ENCODE peak calls at places on chromosome 12, in six cellular contexts. F is AG10803, T is A549, X is ovary, D is IMR-90, C is kidney epithelial cell. R is an unnamed sample.

GRCh38 chr12:65464930-65465329 is 186.4 kb downstream of the MSRB3 start:
- DNase-seq in F (peak), T (no peak), X (no peak), D (peak), C (peak), R (no peak)

GRCh38 chr12:42450248-42450647 is 124.3 kb downstream of the PPHLN1 start:
- DNase-seq in F (peak), T (no peak), X (no peak), D (peak), C (no peak), R (no peak)

GRCh38 chr12:85363382-85364190 is 83.6 kb downstream of the ALX1 start:
- DNase-seq in F (no peak), T (no peak), X (no peak), D (no peak), C (no peak), R (no peak)

GRCh38 chr12:92703777-92704176 is 988 bp downstream of the PLEKHG7 start:
- DNase-seq in F (no peak), T (no peak), X (no peak), D (no peak), C (no peak), R (no peak)

GRCh38 chr12:121189061-121189886 is 20.7 kb upstream of the P2RX4 start:
- DNase-seq in F (no peak), T (no peak), X (peak), D (no peak), C (no peak), R (no peak)

GRCh38 chr12:111155521-111155920 is 213.4 kb downstream of the PHETA1 start:
- DNase-seq in F (no peak), T (no peak), X (no peak), D (no peak), C (no peak), R (no peak)

GRCh38 chr12:109760031-109760929 is 46.7 kb downstream of the FAM222A start:
- DNase-seq in F (no peak), T (no peak), X (peak), D (no peak), C (no peak), R (no peak)

GRCh38 chr12:2382391-2383155 is 329.8 kb downstream of the CACNA1C start:
- DNase-seq in F (peak), T (no peak), X (no peak), D (peak), C (no peak), R (no peak)

GRCh38 chr12:45660330-45660729 is 69.2 kb upstream of the ARID2 start:
- DNase-seq in F (peak), T (no peak), X (no peak), D (peak), C (peak), R (no peak)

GRCh38 chr12:124617615-124618014 is 50.2 kb upstream of the NCOR2 start:
- DNase-seq in F (no peak), T (no peak), X (no peak), D (no peak), C (no peak), R (no peak)

GRCh38 chr12:27523305-27523641 is 733 bp upstream of the PPFIBP1 start:
- DNase-seq in F (no peak), T (no peak), X (no peak), D (no peak), C (no peak), R (peak)

GRCh38 chr12:4322789-4323188 is 1.8 kb downstream of the TIGAR start:
- DNase-seq in F (no peak), T (no peak), X (no peak), D (no peak), C (no peak), R (peak)

GRCh38 chr12:14310866-14311265 is 54.6 kb upstream of the ATF7IP start:
- DNase-seq in F (no peak), T (no peak), X (no peak), D (no peak), C (no peak), R (no peak)

GRCh38 chr12:14308516-14308915 is 57.0 kb upstream of the ATF7IP start:
- DNase-seq in F (no peak), T (no peak), X (no peak), D (no peak), C (no peak), R (no peak)

DNA sequence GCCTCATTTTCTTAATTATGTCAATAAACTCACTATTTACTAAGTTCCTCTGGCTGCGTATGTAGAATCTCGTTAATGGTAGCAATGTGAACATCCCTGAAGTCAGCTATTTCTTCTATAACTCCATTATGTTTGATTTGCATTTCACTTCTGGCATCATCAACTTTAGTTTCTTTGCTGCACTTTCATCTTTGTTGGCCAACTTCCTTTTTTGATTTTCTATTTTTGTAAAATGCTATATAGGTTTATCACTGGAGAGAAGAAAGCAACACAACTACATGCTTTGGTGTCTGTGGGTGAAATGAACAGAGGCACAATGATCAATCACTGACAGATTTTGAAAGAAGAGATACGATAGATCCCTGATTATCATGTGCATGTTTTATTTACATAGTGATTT is 58.5 kb upstream of the ATF7IP start:
- DNase-seq in F (no peak), T (no peak), X (no peak), D (no peak), C (no peak), R (no peak)
- TF ChIP-seq CTCF in F (no peak), T (no peak), X (no peak), D (no peak), C (no peak), R (no peak)

GRCh38 chr12:28951941-28952340 is 197.1 kb upstream of the FAR2 start:
- DNase-seq in F (no peak), T (no peak), X (no peak), D (no peak), C (no peak), R (no peak)

GRCh38 chr12:28946361-28946760 is 202.7 kb upstream of the FAR2 start:
- DNase-seq in F (no peak), T (no peak), X (no peak), D (no peak), C (no peak), R (no peak)

GRCh38 chr12:28955491-28955890 is 193.6 kb upstream of the FAR2 start:
- DNase-seq in F (peak), T (no peak), X (no peak), D (peak), C (no peak), R (no peak)

GRCh38 chr12:28954333-28954732 is 194.7 kb upstream of the FAR2 start:
- DNase-seq in F (no peak), T (no peak), X (no peak), D (peak), C (no peak), R (no peak)

DNA sequence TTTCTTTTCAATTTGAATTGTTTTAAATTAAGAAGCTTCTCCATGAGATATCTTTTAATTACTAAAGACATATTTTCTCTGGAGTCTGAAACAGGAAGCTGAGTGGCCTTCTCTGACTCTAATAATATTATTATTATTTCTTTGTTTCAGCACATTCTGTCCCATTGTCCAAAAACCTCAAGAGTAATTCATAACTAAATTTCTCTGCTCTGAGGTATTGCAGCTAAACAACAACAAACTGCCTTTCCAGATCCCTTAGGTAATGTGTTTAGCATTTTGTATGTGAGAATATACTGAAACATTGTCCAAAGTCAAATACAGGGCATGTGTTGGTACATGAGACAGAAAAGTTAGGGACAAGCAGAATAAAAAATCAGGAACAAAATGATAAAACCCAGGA is 199.0 kb upstream of the FAR2 start:
- DNase-seq in F (no peak), T (no peak), X (no peak), D (no peak), C (no peak), R (no peak)
- TF ChIP-seq CTCF in F (no peak), T (no peak), X (no peak), D (no peak), C (no peak), R (no peak)

GRCh38 chr12:49296836-49297694 is 2.1 kb downstream of the PRPH start:
- DNase-seq in F (no peak), T (peak), X (no peak), D (no peak), C (no peak), R (peak)
- TF ChIP-seq CTCF in F (no peak), T (no peak), X (no peak), D (no peak), C (peak), R (no peak)

GRCh38 chr12:123064356-123064755 is 83.9 kb downstream of the ARL6IP4 start:
- DNase-seq in F (no peak), T (no peak), X (peak), D (no peak), C (no peak), R (no peak)

GRCh38 chr12:123065666-123066457 is 85.0 kb downstream of the PITPNM2 start:
- DNase-seq in F (no peak), T (no peak), X (no peak), D (no peak), C (no peak), R (no peak)

GRCh38 chr12:123062682-123063426 is 82.4 kb downstream of the ARL6IP4 start:
- DNase-seq in F (peak), T (peak), X (no peak), D (peak), C (no peak), R (no peak)

GRCh38 chr12:123063535-123063934 is 83.1 kb downstream of the ARL6IP4 start:
- DNase-seq in F (no peak), T (peak), X (no peak), D (peak), C (no peak), R (no peak)

GRCh38 chr12:123064885-123065619 is 84.6 kb downstream of the ARL6IP4 start:
- DNase-seq in F (no peak), T (no peak), X (no peak), D (no peak), C (no peak), R (no peak)
- TF ChIP-seq CTCF in F (no peak), T (no peak), X (no peak), D (no peak), C (no peak), R (no peak)

GRCh38 chr12:7646178-7646475 is 19.6 kb downstream of the APOBEC1 start:
- DNase-seq in F (no peak), T (no peak), X (no peak), D (no peak), C (no peak), R (no peak)

GRCh38 chr12:7642287-7642686 is 23.4 kb downstream of the APOBEC1 start:
- DNase-seq in F (no peak), T (no peak), X (no peak), D (no peak), C (no peak), R (no peak)

GRCh38 chr12:7638764-7639570 is 26.7 kb downstream of the APOBEC1 start:
- DNase-seq in F (peak), T (peak), X (peak), D (peak), C (peak), R (peak)

GRCh38 chr12:7645395-7646177 is 20.1 kb downstream of the APOBEC1 start:
- DNase-seq in F (peak), T (peak), X (no peak), D (peak), C (no peak), R (peak)

DNA sequence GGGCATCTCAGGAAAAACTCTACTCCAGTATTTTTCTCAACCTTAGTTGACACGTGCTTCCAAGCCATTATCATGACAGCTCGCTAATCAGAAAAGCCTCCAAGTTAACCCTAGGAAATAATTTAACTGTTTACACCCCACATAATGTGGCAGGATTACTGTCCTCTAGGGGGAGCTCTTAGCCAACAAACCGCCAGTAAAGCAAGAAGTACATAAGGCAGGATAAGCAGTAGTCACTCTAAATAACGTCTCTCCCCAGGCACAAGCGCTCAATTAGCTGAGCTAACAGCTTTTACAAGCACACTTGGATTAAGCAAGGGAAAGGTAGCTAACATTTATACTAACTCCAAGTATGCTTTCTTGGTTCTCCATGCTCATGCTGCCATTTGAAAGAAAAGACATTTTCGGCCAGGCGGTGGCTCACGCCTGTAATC is 22.8 kb downstream of the APOBEC1 start:
- DNase-seq in F (no peak), T (no peak), X (no peak), D (no peak), C (no peak), R (no peak)
- TF ChIP-seq CTCF in F (peak), T (peak), X (no peak), D (peak), C (peak), R (peak)

GRCh38 chr12:53052419-53053222 is 2.8 kb downstream of the TNS2 start:
- DNase-seq in F (peak), T (no peak), X (peak), D (peak), C (no peak), R (no peak)

GRCh38 chr12:53049582-53050318 is at the start of gene TNS2:
- DNase-seq in F (peak), T (no peak), X (peak), D (peak), C (no peak), R (no peak)

GRCh38 chr12:53051881-53052412 is 2.1 kb downstream of the TNS2 start:
- DNase-seq in F (no peak), T (no peak), X (peak), D (no peak), C (no peak), R (no peak)

GRCh38 chr12:53050426-53051057 is 677 bp downstream of the TNS2 start:
- DNase-seq in F (no peak), T (no peak), X (no peak), D (no peak), C (no peak), R (no peak)

GRCh38 chr12:53051058-53051880 is 1.4 kb downstream of the TNS2 start:
- DNase-seq in F (peak), T (no peak), X (peak), D (peak), C (no peak), R (no peak)
- TF ChIP-seq CTCF in F (peak), T (no peak), X (peak), D (peak), C (no peak), R (no peak)

GRCh38 chr12:19185262-19185929 is 55.9 kb downstream of the PLEKHA5 start:
- DNase-seq in F (no peak), T (no peak), X (no peak), D (no peak), C (no peak), R (no peak)

GRCh38 chr12:19181666-19182426 is 52.3 kb downstream of the PLEKHA5 start:
- DNase-seq in F (no peak), T (no peak), X (no peak), D (no peak), C (no peak), R (no peak)

GRCh38 chr12:19186722-19187661 is 57.5 kb downstream of the PLEKHA5 start:
- DNase-seq in F (peak), T (peak), X (no peak), D (peak), C (no peak), R (peak)

GRCh38 chr12:19179986-19180385 is 50.5 kb downstream of the PLEKHA5 start:
- DNase-seq in F (no peak), T (no peak), X (no peak), D (no peak), C (no peak), R (no peak)

DNA sequence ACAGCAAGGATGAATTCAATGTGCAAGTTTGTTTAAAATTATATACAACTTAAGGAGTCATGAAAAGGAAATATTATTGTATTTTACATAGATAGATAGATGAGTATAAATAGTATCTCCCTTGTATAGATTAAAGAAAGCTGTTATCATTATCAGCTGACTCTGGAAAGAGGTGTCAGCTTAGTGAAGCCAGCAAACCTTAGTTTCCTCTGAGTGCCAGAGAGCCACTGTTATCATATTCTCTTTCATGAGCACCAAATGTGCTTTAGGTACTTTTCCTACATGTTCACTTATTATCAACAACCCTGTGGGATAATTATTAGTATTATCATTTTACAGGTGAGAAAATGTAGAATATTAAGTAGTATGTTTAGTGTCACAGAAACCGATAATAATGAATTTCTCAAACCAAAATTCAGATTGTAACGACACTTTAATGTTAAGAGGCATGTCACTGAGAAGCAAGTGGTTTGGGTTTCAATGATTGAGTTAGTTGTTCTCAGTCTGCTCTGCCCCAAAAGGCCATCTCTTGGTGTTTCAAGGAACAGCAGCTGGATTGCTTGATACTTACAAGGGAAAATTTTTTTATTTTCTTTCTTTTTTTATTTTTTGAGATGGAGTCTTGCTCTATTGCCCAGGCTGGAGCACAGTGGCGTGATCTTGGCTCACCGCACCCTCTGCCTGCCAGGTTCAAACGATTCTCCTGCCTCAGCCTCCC is 53.7 kb downstream of the PLEKHA5 start:
- DNase-seq in F (peak), T (no peak), X (no peak), D (peak), C (no peak), R (no peak)
- TF ChIP-seq CTCF in F (peak), T (no peak), X (no peak), D (peak), C (peak), R (no peak)

DNA sequence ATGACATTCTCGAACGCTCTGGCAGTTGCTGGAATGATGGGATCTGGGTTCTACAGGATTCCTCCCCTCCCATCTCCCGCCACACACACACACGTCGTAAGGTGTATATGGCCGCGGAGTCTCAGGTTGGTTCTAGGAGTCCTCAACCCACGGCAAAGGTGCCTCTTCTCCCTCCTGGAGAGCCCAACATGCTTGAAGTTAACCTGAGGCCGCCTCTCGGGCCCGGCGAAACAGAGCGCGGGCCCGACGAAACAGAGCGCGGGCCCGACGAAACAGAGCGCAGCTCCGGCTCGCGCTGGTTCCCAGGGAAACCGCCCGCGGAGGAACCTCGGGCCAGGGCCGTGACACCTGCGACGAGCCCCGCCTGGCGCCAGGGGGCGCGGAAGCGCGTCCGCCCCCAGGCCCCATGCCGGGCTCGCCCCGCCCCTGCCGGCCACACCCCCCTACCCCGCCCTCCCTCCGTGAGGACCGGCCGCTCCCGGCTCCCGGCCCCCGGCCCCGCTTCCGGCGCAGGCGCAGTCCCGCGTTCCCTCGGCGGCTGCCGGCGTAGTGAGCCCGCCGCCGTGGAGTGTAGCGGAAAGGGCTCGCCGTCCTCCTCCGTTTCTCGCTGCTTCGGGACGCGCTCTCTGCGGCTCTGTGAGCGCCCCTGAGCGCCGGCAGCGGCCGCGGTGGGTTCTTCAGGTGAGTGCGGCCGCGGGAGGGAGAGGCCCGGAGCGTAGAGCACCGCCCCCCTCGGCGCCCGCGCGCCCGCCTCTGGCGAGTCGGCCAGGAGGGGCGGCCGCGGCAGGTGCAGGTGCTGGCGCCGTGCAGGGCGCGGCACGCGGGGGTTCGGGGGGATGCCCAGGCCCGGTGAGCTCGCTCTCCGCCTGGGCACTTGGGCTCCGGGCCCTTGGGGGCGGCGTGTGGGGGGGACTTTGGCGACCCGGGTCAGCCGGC is at the start of gene RAB3IP:
- DNase-seq in F (peak), T (peak), X (peak), D (peak), C (peak), R (peak)
- TF ChIP-seq CTCF in F (no peak), T (peak), X (peak), D (peak), C (peak), R (peak)